ENCODE peak calls at places on chromosomes 6 and 20, in ten cellular contexts. One of them, this sample, is unnamed.

GRCh38 chr6:134178230-134179044 is 126.0 kb upstream of the SLC2A12 start:
- DNase-seq in LHCN-M2: peak
- DNase-seq in fibroblast of the aortic adventitia: peak
- DNase-seq in CD8-positive, alpha-beta memory T cell: peak
- DNase-seq in ELR: peak
- DNase-seq in HEK293T: peak
- DNase-seq in hippocampal formation: peak
- DNase-seq in A549: peak
- DNase-seq in stimulated activated CD4-positive, alpha-beta T cell treated with anti-CD3 and anti-CD28 coated beads, Interleukin-4, amount 100 ng/mL, for 24 hours: peak
- DNase-seq in NCI-H2171: no peak
- DNase-seq in this sample: peak

GRCh38 chr20:35145141-35145564 is 2.0 kb downstream of the EDEM2 start:
- DNase-seq in stimulated activated CD4-positive, alpha-beta T cell treated with anti-CD3 and anti-CD28 coated beads, Interleukin-4, amount 100 ng/mL, for 24 hours: peak
- DNase-seq in CD8-positive, alpha-beta memory T cell: peak
- DNase-seq in LHCN-M2: peak
- DNase-seq in hippocampal formation: no peak
- DNase-seq in fibroblast of the aortic adventitia: peak
- DNase-seq in ELR: peak
- DNase-seq in A549: peak
- DNase-seq in HEK293T: peak
- DNase-seq in NCI-H2171: peak
- DNase-seq in this sample: peak

GRCh38 chr6:1591926-1592325 is 17.8 kb upstream of the FOXC1 start:
- DNase-seq in CD8-positive, alpha-beta memory T cell: no peak
- DNase-seq in A549: no peak
- DNase-seq in hippocampal formation: no peak
- DNase-seq in fibroblast of the aortic adventitia: no peak
- DNase-seq in HEK293T: no peak
- DNase-seq in ELR: no peak
- DNase-seq in LHCN-M2: no peak
- DNase-seq in stimulated activated CD4-positive, alpha-beta T cell treated with anti-CD3 and anti-CD28 coated beads, Interleukin-4, amount 100 ng/mL, for 24 hours: no peak
- DNase-seq in NCI-H2171: no peak
- DNase-seq in this sample: no peak

GRCh38 chr6:51892339-51892738 is 195.1 kb downstream of the PKHD1 start:
- DNase-seq in A549: no peak
- DNase-seq in NCI-H2171: no peak
- DNase-seq in LHCN-M2: no peak
- DNase-seq in HEK293T: no peak
- DNase-seq in fibroblast of the aortic adventitia: no peak
- DNase-seq in ELR: no peak
- DNase-seq in CD8-positive, alpha-beta memory T cell: no peak
- DNase-seq in hippocampal formation: no peak
- DNase-seq in stimulated activated CD4-positive, alpha-beta T cell treated with anti-CD3 and anti-CD28 coated beads, Interleukin-4, amount 100 ng/mL, for 24 hours: no peak
- DNase-seq in this sample: no peak

GRCh38 chr6:40922281-40922680 is 116.7 kb downstream of the UNC5CL start:
- DNase-seq in CD8-positive, alpha-beta memory T cell: no peak
- DNase-seq in NCI-H2171: no peak
- DNase-seq in fibroblast of the aortic adventitia: no peak
- DNase-seq in stimulated activated CD4-positive, alpha-beta T cell treated with anti-CD3 and anti-CD28 coated beads, Interleukin-4, amount 100 ng/mL, for 24 hours: no peak
- DNase-seq in ELR: peak
- DNase-seq in hippocampal formation: no peak
- DNase-seq in HEK293T: no peak
- DNase-seq in A549: no peak
- DNase-seq in LHCN-M2: peak
- DNase-seq in this sample: no peak

GRCh38 chr6:157885876-157886275 is 62.8 kb downstream of the SNX9 start:
- DNase-seq in HEK293T: no peak
- DNase-seq in LHCN-M2: no peak
- DNase-seq in hippocampal formation: no peak
- DNase-seq in A549: no peak
- DNase-seq in fibroblast of the aortic adventitia: no peak
- DNase-seq in ELR: no peak
- DNase-seq in CD8-positive, alpha-beta memory T cell: no peak
- DNase-seq in stimulated activated CD4-positive, alpha-beta T cell treated with anti-CD3 and anti-CD28 coated beads, Interleukin-4, amount 100 ng/mL, for 24 hours: no peak
- DNase-seq in NCI-H2171: no peak
- DNase-seq in this sample: no peak

GRCh38 chr20:51902933-51903332 is 100.6 kb upstream of the SALL4 start:
- DNase-seq in ELR: no peak
- DNase-seq in CD8-positive, alpha-beta memory T cell: no peak
- DNase-seq in LHCN-M2: peak
- DNase-seq in A549: no peak
- DNase-seq in NCI-H2171: no peak
- DNase-seq in hippocampal formation: no peak
- DNase-seq in fibroblast of the aortic adventitia: no peak
- DNase-seq in HEK293T: no peak
- DNase-seq in stimulated activated CD4-positive, alpha-beta T cell treated with anti-CD3 and anti-CD28 coated beads, Interleukin-4, amount 100 ng/mL, for 24 hours: no peak
- DNase-seq in this sample: no peak

GRCh38 chr6:27148404-27148795 is 99.1 kb upstream of the PRSS16 start:
- DNase-seq in fibroblast of the aortic adventitia: no peak
- DNase-seq in CD8-positive, alpha-beta memory T cell: no peak
- DNase-seq in ELR: peak
- DNase-seq in HEK293T: no peak
- DNase-seq in NCI-H2171: no peak
- DNase-seq in A549: no peak
- DNase-seq in LHCN-M2: no peak
- DNase-seq in hippocampal formation: no peak
- DNase-seq in stimulated activated CD4-positive, alpha-beta T cell treated with anti-CD3 and anti-CD28 coated beads, Interleukin-4, amount 100 ng/mL, for 24 hours: no peak
- DNase-seq in this sample: no peak

GRCh38 chr20:47725248-47725973 is 59.9 kb downstream of the SULF2 start:
- DNase-seq in hippocampal formation: peak
- DNase-seq in fibroblast of the aortic adventitia: peak
- DNase-seq in LHCN-M2: peak
- DNase-seq in NCI-H2171: peak
- DNase-seq in ELR: peak
- DNase-seq in stimulated activated CD4-positive, alpha-beta T cell treated with anti-CD3 and anti-CD28 coated beads, Interleukin-4, amount 100 ng/mL, for 24 hours: peak
- DNase-seq in HEK293T: peak
- DNase-seq in A549: peak
- DNase-seq in CD8-positive, alpha-beta memory T cell: peak
- DNase-seq in this sample: peak

GRCh38 chr20:24461848-24462247 is 7.6 kb upstream of the SYNDIG1 start:
- DNase-seq in fibroblast of the aortic adventitia: no peak
- DNase-seq in CD8-positive, alpha-beta memory T cell: no peak
- DNase-seq in NCI-H2171: no peak
- DNase-seq in LHCN-M2: no peak
- DNase-seq in stimulated activated CD4-positive, alpha-beta T cell treated with anti-CD3 and anti-CD28 coated beads, Interleukin-4, amount 100 ng/mL, for 24 hours: no peak
- DNase-seq in A549: no peak
- DNase-seq in HEK293T: no peak
- DNase-seq in ELR: no peak
- DNase-seq in hippocampal formation: no peak
- DNase-seq in this sample: no peak

GRCh38 chr6:21005816-21006553 is 471.7 kb downstream of the CDKAL1 start:
- DNase-seq in NCI-H2171: no peak
- DNase-seq in A549: peak
- DNase-seq in CD8-positive, alpha-beta memory T cell: no peak
- DNase-seq in HEK293T: no peak
- DNase-seq in hippocampal formation: no peak
- DNase-seq in ELR: peak
- DNase-seq in fibroblast of the aortic adventitia: peak
- DNase-seq in stimulated activated CD4-positive, alpha-beta T cell treated with anti-CD3 and anti-CD28 coated beads, Interleukin-4, amount 100 ng/mL, for 24 hours: no peak
- DNase-seq in LHCN-M2: peak
- DNase-seq in this sample: no peak

GRCh38 chr20:1535420-1536175 is 21.9 kb downstream of the SIRPD start:
- DNase-seq in HEK293T: no peak
- DNase-seq in hippocampal formation: no peak
- DNase-seq in fibroblast of the aortic adventitia: no peak
- DNase-seq in CD8-positive, alpha-beta memory T cell: no peak
- DNase-seq in ELR: no peak
- DNase-seq in NCI-H2171: no peak
- DNase-seq in A549: no peak
- DNase-seq in LHCN-M2: no peak
- DNase-seq in stimulated activated CD4-positive, alpha-beta T cell treated with anti-CD3 and anti-CD28 coated beads, Interleukin-4, amount 100 ng/mL, for 24 hours: no peak
- DNase-seq in this sample: no peak

GRCh38 chr6:10587694-10588392 is 66.7 kb downstream of the GCNT2 start:
- DNase-seq in fibroblast of the aortic adventitia: no peak
- DNase-seq in CD8-positive, alpha-beta memory T cell: no peak
- DNase-seq in A549: no peak
- DNase-seq in LHCN-M2: no peak
- DNase-seq in NCI-H2171: no peak
- DNase-seq in stimulated activated CD4-positive, alpha-beta T cell treated with anti-CD3 and anti-CD28 coated beads, Interleukin-4, amount 100 ng/mL, for 24 hours: no peak
- DNase-seq in ELR: no peak
- DNase-seq in HEK293T: no peak
- DNase-seq in hippocampal formation: no peak
- DNase-seq in this sample: no peak

GRCh38 chr6:3722211-3722621 is 29.3 kb downstream of the PXDC1 start:
- DNase-seq in stimulated activated CD4-positive, alpha-beta T cell treated with anti-CD3 and anti-CD28 coated beads, Interleukin-4, amount 100 ng/mL, for 24 hours: no peak
- DNase-seq in LHCN-M2: no peak
- DNase-seq in hippocampal formation: no peak
- DNase-seq in NCI-H2171: no peak
- DNase-seq in A549: no peak
- DNase-seq in ELR: no peak
- DNase-seq in fibroblast of the aortic adventitia: no peak
- DNase-seq in HEK293T: no peak
- DNase-seq in CD8-positive, alpha-beta memory T cell: no peak
- DNase-seq in this sample: no peak

GRCh38 chr6:84671188-84671587 is 93.2 kb downstream of the TBX18 start:
- DNase-seq in LHCN-M2: no peak
- DNase-seq in NCI-H2171: no peak
- DNase-seq in hippocampal formation: no peak
- DNase-seq in fibroblast of the aortic adventitia: no peak
- DNase-seq in HEK293T: no peak
- DNase-seq in A549: no peak
- DNase-seq in CD8-positive, alpha-beta memory T cell: no peak
- DNase-seq in ELR: no peak
- DNase-seq in stimulated activated CD4-positive, alpha-beta T cell treated with anti-CD3 and anti-CD28 coated beads, Interleukin-4, amount 100 ng/mL, for 24 hours: no peak
- DNase-seq in this sample: no peak